ENCODE peak calls at places on chromosome 1, in five cellular contexts. X, B, C, L and T are unnamed samples.

GRCh38 chr1:53089478-53090226 is 27.6 kb downstream of the PODN start:
- DNase-seq in X (no peak), B (peak), C (no peak), L (no peak), T (peak)

GRCh38 chr1:205335692-205336091 is 14.1 kb upstream of the NUAK2 start:
- DNase-seq in X (peak), B (peak), C (peak), L (peak), T (peak)

GRCh38 chr1:111369177-111369576 is 58.4 kb downstream of the OVGP1 start:
- DNase-seq in X (no peak), B (no peak), C (no peak), L (no peak), T (peak)

GRCh38 chr1:31880957-31881697 is 57.0 kb downstream of the PTP4A2 start:
- DNase-seq in X (no peak), B (peak), C (no peak), L (peak), T (peak)

GRCh38 chr1:39189592-39190041 is 14.9 kb upstream of the MACF1 start:
- DNase-seq in X (no peak), B (no peak), C (no peak), L (no peak), T (peak)

GRCh38 chr1:164006621-164007020 is 552.4 kb upstream of the PBX1 start:
- DNase-seq in X (no peak), B (no peak), C (no peak), L (no peak), T (no peak)

GRCh38 chr1:97006044-97006676 is 284.6 kb downstream of the PTBP2 start:
- DNase-seq in X (no peak), B (peak), C (no peak), L (no peak), T (peak)

GRCh38 chr1:17789926-17790325 is 34.8 kb downstream of the ACTL8 start:
- DNase-seq in X (no peak), B (no peak), C (no peak), L (no peak), T (no peak)

GRCh38 chr1:93463960-93464359 is 16.0 kb downstream of the FNBP1L start:
- DNase-seq in X (no peak), B (no peak), C (no peak), L (no peak), T (no peak)

GRCh38 chr1:97826820-97827219 is 94.0 kb downstream of the DPYD start:
- DNase-seq in X (no peak), B (no peak), C (no peak), L (no peak), T (no peak)

GRCh38 chr1:148328884-148329283 is 154.2 kb downstream of the PPIAL4G start:
- DNase-seq in X (no peak), B (no peak), C (no peak), L (no peak), T (no peak)

GRCh38 chr1:145956776-145957442 is 908 bp downstream of the LIX1L start:
- DNase-seq in X (no peak), B (peak), C (no peak), L (peak), T (peak)
- TF ChIP-seq EZH2phosphoT487 in X (no peak), B (no peak), C (no peak), L (no peak), T (no peak)

GRCh38 chr1:200364121-200364759 is 45.6 kb downstream of the ZNF281 start:
- DNase-seq in X (peak), B (no peak), C (no peak), L (no peak), T (peak)
- H3K27ac ChIP-seq in X (peak), B (no peak), C (no peak), L (no peak), T (peak)

DNA sequence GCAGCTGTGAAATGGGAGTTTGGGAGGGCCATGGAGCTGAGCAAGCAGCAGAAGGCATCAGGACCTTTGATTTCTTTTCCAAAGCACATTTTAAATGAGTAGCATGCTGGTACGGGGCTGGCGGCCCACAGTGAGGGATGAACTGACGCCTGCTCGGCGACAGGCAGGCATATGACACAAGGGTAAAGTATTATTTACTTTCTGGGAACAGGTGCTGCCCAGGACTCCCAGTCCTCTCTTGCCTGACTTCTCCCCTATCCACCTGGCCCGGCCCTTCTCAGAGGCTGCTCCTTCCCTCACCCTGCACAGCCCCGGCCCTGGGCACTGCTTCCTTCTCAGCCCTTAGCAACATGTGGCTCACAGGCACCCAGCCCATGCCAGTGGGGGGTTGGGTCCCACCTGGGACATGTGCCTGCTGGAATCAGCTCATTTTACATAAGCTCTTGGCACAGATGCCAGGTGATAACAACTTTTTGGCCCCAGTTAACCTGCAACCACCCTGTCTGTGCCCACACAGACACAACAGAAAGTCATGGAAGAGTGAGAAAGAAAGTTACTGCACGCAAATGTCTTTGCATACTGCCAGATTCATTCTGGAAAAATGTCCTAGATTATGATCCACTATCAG is 112.3 kb upstream of the GADD45A start:
- DNase-seq in X (no peak), B (peak), C (no peak), L (no peak), T (peak)
- TF ChIP-seq EZH2phosphoT487 in X (no peak), B (no peak), C (no peak), L (no peak), T (no peak)

DNA sequence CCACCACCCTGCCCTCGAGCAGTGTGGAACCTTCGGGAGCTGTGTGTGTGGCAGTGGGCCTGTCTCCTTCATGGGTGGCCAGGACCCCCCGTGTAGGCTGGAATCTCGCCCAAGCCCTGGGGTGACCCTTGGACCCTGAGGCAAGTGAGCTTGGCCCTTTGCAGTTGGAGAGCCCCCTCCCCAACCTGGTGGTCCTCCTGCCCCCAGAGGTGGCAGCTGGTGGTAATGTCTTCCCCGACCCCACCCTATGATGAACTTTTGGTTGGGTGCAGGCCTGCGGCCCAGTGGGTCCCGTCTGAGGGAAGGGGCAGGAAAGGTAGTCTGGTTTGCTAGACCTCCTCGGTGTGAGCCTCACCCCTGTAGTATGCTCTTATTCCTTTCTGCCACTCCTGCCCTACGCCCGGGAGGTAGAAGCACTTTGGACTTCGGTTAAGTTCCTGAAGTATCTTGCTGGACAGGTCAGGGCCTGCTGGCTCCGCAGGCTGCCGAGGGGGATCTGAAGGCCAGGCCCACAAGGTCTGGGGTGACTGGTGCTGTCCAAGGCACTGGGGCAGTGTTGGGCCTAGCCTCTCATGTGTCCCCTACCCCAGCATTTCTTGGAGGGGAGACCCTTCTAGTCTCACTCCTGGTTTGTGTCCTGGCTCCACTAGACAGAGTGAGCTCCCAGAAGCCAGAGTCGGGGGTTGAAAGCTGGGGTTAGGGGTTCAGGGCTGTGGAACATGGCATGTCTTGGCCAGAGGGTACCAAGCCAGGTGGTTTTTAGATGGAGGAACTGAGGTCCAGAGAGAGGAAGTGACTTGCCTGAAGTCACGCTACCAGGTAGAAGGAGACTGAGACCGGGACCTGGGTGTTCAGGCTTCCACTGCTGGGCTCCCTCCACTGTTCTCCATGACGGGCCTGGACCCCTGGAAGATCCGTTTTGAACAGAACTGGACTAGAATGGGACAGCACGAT is 1.7 kb downstream of the ZNF362 start:
- DNase-seq in X (no peak), B (peak), C (peak), L (peak), T (peak)
- H3K27ac ChIP-seq in X (no peak), B (peak), C (no peak), L (peak), T (peak)

DNA sequence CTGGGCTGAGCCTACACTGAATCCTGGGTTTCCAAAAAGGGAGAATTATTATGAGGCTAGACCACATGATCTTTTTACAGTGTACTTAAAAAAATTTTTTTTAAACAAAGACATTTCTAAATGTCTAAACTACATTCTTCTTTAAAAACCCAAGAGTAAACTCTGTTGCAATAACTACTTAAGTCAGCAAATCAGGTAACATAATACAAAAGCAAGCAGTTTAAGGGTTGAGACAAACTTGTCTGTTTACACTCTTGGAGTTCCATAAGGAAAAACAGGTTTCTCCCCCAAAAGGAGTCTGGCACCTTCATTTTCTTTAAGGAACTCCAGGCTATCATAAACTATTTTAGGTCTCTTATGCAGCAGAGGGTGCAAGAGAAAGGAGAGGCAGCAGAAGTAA is 12.5 kb upstream of the ANKRD45 start:
- DNase-seq in X (no peak), B (no peak), C (no peak), L (no peak), T (no peak)
- TF ChIP-seq EZH2phosphoT487 in X (no peak), B (no peak), C (no peak), L (no peak), T (no peak)

GRCh38 chr1:8410791-8411190 is 92.9 kb downstream of the SLC45A1 start:
- DNase-seq in X (no peak), B (no peak), C (no peak), L (no peak), T (peak)

GRCh38 chr1:8408151-8408839 is 90.4 kb downstream of the SLC45A1 start:
- DNase-seq in X (peak), B (peak), C (peak), L (no peak), T (peak)

GRCh38 chr1:8409666-8410065 is 91.8 kb downstream of the SLC45A1 start:
- DNase-seq in X (no peak), B (no peak), C (no peak), L (no peak), T (no peak)

GRCh38 chr1:8407652-8408051 is 89.7 kb downstream of the SLC45A1 start:
- DNase-seq in X (no peak), B (no peak), C (no peak), L (no peak), T (no peak)

DNA sequence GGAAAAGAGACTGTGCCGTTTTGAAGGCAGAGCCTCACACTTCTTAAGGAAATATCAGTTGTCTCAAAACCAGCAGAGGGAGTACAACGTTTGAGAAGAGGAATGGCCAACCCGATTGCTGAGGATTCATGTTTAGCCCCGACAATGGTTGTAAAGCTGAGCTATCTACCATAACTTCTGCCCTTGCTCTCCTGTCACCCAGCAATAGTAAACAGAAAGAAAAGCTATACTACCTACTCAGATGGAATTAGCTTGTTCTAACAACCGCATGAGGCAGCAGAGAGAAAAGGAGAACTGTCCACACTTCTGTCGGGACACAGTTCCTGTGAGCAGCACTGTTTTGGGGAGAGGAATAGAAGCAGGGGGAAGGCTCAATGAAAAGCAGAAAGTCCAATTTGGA is 91.2 kb downstream of the SLC45A1 start:
- DNase-seq in X (peak), B (peak), C (peak), L (peak), T (peak)
- H3K27ac ChIP-seq in X (peak), B (peak), C (peak), L (peak), T (peak)

GRCh38 chr1:238562376-238562775 is 671.7 kb upstream of the ZP4 start:
- DNase-seq in X (no peak), B (peak), C (no peak), L (no peak), T (peak)
- TF ChIP-seq EZH2phosphoT487 in X (no peak), B (no peak), C (no peak), L (no peak), T (no peak)

DNA sequence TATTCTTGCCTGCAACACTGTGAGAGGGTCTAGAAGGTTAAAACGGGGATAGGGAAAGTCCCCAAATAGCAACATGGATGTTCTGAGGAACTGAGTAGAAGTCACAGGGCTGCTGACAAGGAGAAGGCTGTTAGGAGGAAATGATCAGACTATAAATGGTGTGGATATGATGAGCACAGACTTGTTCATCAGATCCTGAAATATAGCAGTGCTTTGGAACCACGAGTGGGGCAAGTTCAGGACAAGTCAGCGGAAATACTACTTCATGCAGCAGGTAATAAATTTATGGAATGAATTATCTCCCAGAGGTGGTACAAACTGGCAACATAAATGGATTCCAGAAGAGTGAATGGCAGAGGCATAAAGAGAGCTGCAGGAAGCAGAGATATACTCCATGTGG is 3.2 kb upstream of the KIAA0040 start:
- DNase-seq in X (no peak), B (no peak), C (no peak), L (no peak), T (no peak)
- H3K27ac ChIP-seq in X (no peak), B (no peak), C (no peak), L (peak), T (no peak)